ENCODE peak calls at places on chromosome X, in six cellular contexts. A, Q, Y, W, J and G are unnamed samples.

GRCh38 chrX:134580947-134581346 is 77.3 kb downstream of the PLAC1 start:
- DNase-seq in A (no peak), Q (no peak), Y (peak; percentile 39), W (no peak), J (no peak), G (no peak)

GRCh38 chrX:48695524-48695875 is 1.0 kb upstream of the SUV39H1 start:
- DNase-seq in A (peak; percentile 5), Q (no peak), Y (peak; percentile 45), W (no peak), J (no peak), G (no peak)

GRCh38 chrX:22314211-22314610 is 41.5 kb downstream of the CBLL2 start:
- DNase-seq in A (peak; percentile 2), Q (no peak), Y (no peak), W (no peak), J (no peak), G (no peak)

GRCh38 chrX:100413231-100413630 is 3.2 kb upstream of the PCDH19 start:
- DNase-seq in A (peak; percentile 43), Q (no peak), Y (peak; percentile 77), W (peak; percentile 27), J (peak; percentile 79), G (peak; percentile 27)

GRCh38 chrX:55056820-55057690 is 17.8 kb upstream of the PAGE2B start:
- DNase-seq in A (no peak), Q (no peak), Y (peak; percentile 47), W (no peak), J (no peak), G (no peak)

GRCh38 chrX:39896951-39897740 is 200.6 kb downstream of the BCOR start:
- DNase-seq in A (peak; percentile 57), Q (no peak), Y (peak; percentile 81), W (no peak), J (peak; percentile 84), G (peak; percentile 56)

GRCh38 chrX:136215559-136215958 is 35.6 kb downstream of the MAP7D3 start:
- DNase-seq in A (no peak), Q (no peak), Y (peak; percentile 57), W (no peak), J (no peak), G (no peak)

GRCh38 chrX:136477026-136477425 is 10.7 kb upstream of the BRS3 start:
- DNase-seq in A (no peak), Q (no peak), Y (no peak), W (no peak), J (no peak), G (no peak)

GRCh38 chrX:14027511-14028019 is 2.1 kb downstream of the GEMIN8 start:
- DNase-seq in A (peak; percentile 88), Q (no peak), Y (peak; percentile 77), W (no peak), J (no peak), G (no peak)

GRCh38 chrX:65035451-65035779 is 59.2 kb upstream of the ZC4H2 start:
- DNase-seq in A (no peak), Q (no peak), Y (peak; percentile 74), W (peak; percentile 15), J (peak; percentile 65), G (peak; percentile 42)

GRCh38 chrX:127058220-127058619 is 238.7 kb downstream of the PRR32 start:
- DNase-seq in A (no peak), Q (no peak), Y (no peak), W (no peak), J (no peak), G (no peak)
- H3K27me3 ChIP-seq in A (no peaks in the 10 kb centered on the region), Q (no peaks in the 10 kb centered on the region), Y (no peaks in the 10 kb centered on the region), W (no peaks in the 10 kb centered on the region), J (no peaks in the 10 kb centered on the region), G (no peaks in the 10 kb centered on the region)

GRCh38 chrX:28120076-28120475 is 138.8 kb upstream of the DCAF8L1 start:
- DNase-seq in A (peak; percentile 84), Q (no peak), Y (no peak), W (no peak), J (no peak), G (no peak)
- H3K27me3 ChIP-seq in A (no peaks in the 10 kb centered on the region), Q (no peaks in the 10 kb centered on the region), Y (no peaks in the 10 kb centered on the region), W (no peaks in the 10 kb centered on the region), J (peaks cover 9% of the 10 kb centered on the region), G (no peaks in the 10 kb centered on the region)

GRCh38 chrX:119402588-119402987 is 3.5 kb downstream of the SLC25A43 start:
- DNase-seq in A (no peak), Q (no peak), Y (no peak), W (no peak), J (no peak), G (no peak)

GRCh38 chrX:119399772-119400101 is 601 bp downstream of the SLC25A43 start:
- DNase-seq in A (no peak), Q (no peak), Y (peak; percentile 65), W (no peak), J (peak; percentile 33), G (no peak)

GRCh38 chrX:119398974-119399771 is at the start of gene SLC25A43:
- DNase-seq in A (peak; percentile 11), Q (no peak), Y (peak; percentile 61), W (peak; percentile 29), J (peak; percentile 55), G (peak; percentile 57)

GRCh38 chrX:119401569-119401968 is 2.4 kb downstream of the SLC25A43 start:
- DNase-seq in A (no peak), Q (no peak), Y (no peak), W (no peak), J (no peak), G (no peak)

DNA sequence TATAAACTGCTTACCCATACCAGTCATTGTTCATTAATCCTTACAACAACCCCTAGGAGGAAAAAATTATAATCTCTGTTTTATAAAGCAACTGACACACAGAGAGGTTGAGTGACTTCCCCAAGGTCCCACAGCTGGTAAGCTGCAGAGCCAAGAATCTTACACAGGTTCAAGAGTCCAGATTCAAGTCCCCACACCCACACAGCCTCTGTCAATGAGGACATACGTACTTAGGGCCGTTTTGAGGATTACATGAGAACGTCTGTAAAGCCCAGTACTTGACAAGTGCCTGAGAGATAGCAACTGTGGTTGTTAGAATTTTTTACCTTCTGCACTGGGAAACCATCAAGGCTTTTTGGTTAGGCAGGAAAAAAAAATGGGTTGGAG is 556 bp upstream of the SLC25A43 start:
- DNase-seq in A (no peak), Q (no peak), Y (peak; percentile 36), W (no peak), J (no peak), G (no peak)
- H3K27me3 ChIP-seq in A (no peaks in the 10 kb centered on the region), Q (no peaks in the 10 kb centered on the region), Y (no peaks in the 10 kb centered on the region), W (no peaks in the 10 kb centered on the region), J (peaks cover 7% of the 10 kb centered on the region), G (no peaks in the 10 kb centered on the region)

DNA sequence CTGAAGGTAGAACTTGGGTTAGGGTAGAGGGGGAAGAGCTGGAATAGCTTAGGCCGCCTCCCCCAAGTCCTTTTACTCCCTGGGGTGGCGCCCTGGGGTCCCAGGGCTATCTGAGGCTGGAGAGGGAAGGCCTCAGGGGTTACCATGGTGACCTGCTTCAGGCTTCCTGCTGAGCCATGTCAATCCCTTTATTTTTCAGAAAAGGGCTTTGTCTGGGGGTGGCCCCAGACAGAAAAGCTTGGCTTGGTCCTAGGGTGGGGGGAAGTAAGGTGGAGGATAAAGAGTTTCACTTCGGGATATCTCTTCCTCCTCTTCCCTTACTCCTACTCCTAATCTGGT is 6.3 kb downstream of the EFNB1 start:
- DNase-seq in A (no peak), Q (no peak), Y (no peak), W (no peak), J (no peak), G (no peak)
- H3K27me3 ChIP-seq in A (no peaks in the 10 kb centered on the region), Q (no peaks in the 10 kb centered on the region), Y (no peaks in the 10 kb centered on the region), W (no peaks in the 10 kb centered on the region), J (peaks cover 15% of the 10 kb centered on the region), G (no peaks in the 10 kb centered on the region)

DNA sequence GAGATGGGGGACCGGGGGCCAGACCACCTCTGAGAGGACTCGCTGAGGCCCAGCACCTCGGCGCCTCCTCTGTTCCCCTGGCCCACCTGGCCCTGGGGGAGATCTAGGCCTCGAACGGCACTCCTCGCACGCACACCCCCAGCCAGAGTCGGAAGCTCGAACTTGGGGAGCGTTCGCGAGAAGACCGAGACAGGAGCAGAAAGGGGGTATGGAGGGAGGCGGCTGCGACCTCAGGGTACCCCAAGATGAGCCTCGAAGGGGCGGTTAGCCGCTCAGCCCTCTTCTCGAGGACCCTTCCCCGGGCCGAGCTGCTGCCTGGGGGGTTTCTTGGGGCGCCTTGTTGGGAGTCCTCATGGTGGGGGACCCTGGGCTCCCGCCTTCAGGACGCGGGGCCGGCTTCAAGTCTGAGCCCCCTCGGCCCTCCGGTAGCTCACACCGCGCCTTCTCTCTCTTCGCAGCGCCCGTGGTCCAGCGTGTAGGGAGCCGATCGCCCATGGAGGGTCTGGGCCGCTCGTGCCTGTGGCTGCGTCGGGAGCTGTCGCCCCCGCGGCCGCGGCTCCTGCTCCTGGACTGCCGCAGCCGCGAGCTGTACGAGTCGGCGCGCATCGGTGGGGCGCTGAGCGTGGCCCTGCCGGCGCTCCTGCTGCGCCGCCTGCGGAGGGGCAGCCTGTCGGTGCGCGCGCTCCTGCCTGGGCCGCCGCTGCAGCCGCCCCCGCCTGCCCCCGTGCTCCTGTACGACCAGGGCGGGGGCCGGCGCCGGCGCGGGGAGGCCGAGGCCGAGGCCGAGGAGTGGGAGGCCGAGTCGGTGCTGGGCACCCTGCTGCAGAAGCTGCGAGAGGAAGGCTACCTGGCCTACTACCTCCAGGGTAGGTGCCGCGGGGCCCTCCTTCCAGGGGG is 706 bp downstream of the DUSP9 start:
- DNase-seq in A (no peak), Q (no peak), Y (peak; percentile 13), W (peak; percentile 13), J (peak; percentile 47), G (peak; percentile 6)
- H3K27me3 ChIP-seq in A (peaks cover 15% of the 10 kb centered on the region), Q (peaks cover 19% of the 10 kb centered on the region), Y (peaks cover 20% of the 10 kb centered on the region), W (no peaks in the 10 kb centered on the region), J (peaks cover 68% of the 10 kb centered on the region), G (no peaks in the 10 kb centered on the region)

DNA sequence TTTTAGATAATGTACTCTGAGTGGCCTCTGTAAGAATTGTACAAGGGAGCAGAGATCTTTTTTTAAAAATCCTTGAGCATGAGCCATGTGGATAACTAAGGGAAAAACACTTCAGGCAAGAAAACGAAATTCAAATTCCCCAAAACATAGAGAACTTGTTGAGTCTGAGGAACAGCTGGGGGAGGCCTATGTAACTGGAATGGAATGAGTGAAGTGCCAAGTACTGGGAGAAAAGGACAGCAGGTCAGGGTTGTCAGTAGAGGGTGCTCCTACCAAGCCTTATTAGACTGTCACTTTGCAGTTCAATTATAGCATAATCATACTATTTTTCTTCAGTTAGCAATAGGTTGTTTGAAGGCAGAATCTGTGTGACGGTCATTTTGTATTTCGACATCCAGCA is 135.1 kb downstream of the ARHGAP6 start:
- DNase-seq in A (no peak), Q (no peak), Y (peak; percentile 14), W (no peak), J (no peak), G (peak; percentile 27)
- H3K27me3 ChIP-seq in A (peaks cover 3% of the 10 kb centered on the region), Q (no peaks in the 10 kb centered on the region), Y (no peaks in the 10 kb centered on the region), W (no peaks in the 10 kb centered on the region), J (no peaks in the 10 kb centered on the region), G (no peaks in the 10 kb centered on the region)

GRCh38 chrX:131634900-131635299 is 91.0 kb downstream of the OR13H1 start:
- DNase-seq in A (no peak), Q (no peak), Y (no peak), W (no peak), J (no peak), G (no peak)

GRCh38 chrX:131633285-131633917 is 89.5 kb downstream of the OR13H1 start:
- DNase-seq in A (peak; percentile 34), Q (no peak), Y (peak; percentile 64), W (peak; percentile 55), J (peak; percentile 82), G (peak; percentile 23)
- H3K27me3 ChIP-seq in A (peaks cover 2% of the 10 kb centered on the region), Q (no peaks in the 10 kb centered on the region), Y (no peaks in the 10 kb centered on the region), W (no peaks in the 10 kb centered on the region), J (no peaks in the 10 kb centered on the region), G (no peaks in the 10 kb centered on the region)

DNA sequence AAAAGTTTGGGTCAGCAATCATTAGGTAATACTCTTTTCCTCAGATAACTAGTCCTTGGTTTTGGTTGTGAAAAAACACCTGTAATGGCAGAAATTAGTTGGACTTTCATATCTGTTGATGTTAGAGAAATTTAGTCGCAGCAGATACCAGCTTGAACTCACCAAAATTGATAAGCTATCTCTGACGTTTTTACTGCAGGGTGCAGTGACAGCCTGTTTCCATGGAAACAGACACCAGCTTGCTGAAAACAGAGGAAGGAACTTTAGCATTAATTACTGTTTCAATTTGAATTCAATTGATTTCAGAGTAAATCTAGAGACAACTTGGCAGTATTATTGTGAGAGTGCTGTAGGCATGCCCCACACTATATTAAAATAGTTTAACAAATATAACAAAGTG is 246.5 kb downstream of the PPP1R2C start:
- DNase-seq in A (no peak), Q (no peak), Y (no peak), W (no peak), J (no peak), G (no peak)
- H3K27me3 ChIP-seq in A (no peaks in the 10 kb centered on the region), Q (no peaks in the 10 kb centered on the region), Y (no peaks in the 10 kb centered on the region), W (no peaks in the 10 kb centered on the region), J (no peaks in the 10 kb centered on the region), G (no peaks in the 10 kb centered on the region)